ENCODE peak calls at places on chromosomes 16 and 17, in nine cellular contexts. D is activated CD4-positive, alpha-beta T cell treated with anti-CD3 and anti-CD28 coated beads, Interleukin-2, amount 10 ng/mL, durations not matched to agents 7 days and 5 days; U is renal cortical epithelial cell; I is NCI-H2029 treated with DMSO at 0.1 percent for 48 hours; N is activated T-helper 1 cell treated with anti-CD3 and anti-CD28 coated beads, Interleukin-2, amount 50 U/mL, for 16 hours; L is T1000; V is PC-9; O is HTR-8/SVneo; P is lower leg skin. R is an unnamed sample.

GRCh38 chr17:45019177-45019711 is 32.2 kb downstream of the DCAKD start:
- DNase-seq in L (peak), P (no peak), U (no peak), O (peak), N (no peak), V (peak), I (no peak), D (peak), R (peak)

GRCh38 chr16:83666449-83666848 is 141.3 kb upstream of the HSBP1 start:
- DNase-seq in V (no peak), N (no peak), U (no peak), P (no peak), L (no peak), O (no peak), I (peak), D (no peak), R (no peak)

GRCh38 chr17:7538891-7539290 is 10.0 kb upstream of the TNFSF12 start:
- DNase-seq in I (no peak), P (no peak), D (no peak), N (no peak), L (peak), V (no peak), O (no peak), U (peak), R (no peak)

GRCh38 chr17:36652716-36653115 is 51.3 kb downstream of the MRM1 start:
- DNase-seq in I (no peak), O (no peak), N (no peak), V (peak), L (no peak), D (no peak), P (no peak), U (peak), R (no peak)

GRCh38 chr17:77349976-77350830 is 209.4 kb downstream of the SEC14L1 start:
- DNase-seq in V (no peak), P (peak), O (no peak), L (no peak), I (no peak), D (no peak), N (no peak), U (no peak), R (no peak)

GRCh38 chr17:61366076-61366714 is 33.4 kb upstream of the TBX2 start:
- DNase-seq in N (no peak), I (no peak), D (no peak), O (no peak), U (no peak), V (no peak), P (no peak), L (no peak), R (no peak)

GRCh38 chr17:79026345-79027273 is 2.6 kb downstream of the C1QTNF1 start:
- DNase-seq in U (peak), V (peak), P (no peak), N (no peak), I (no peak), D (no peak), L (peak), O (peak), R (no peak)

GRCh38 chr17:40935624-40936023 is 1.8 kb downstream of the KRT23 start:
- DNase-seq in O (no peak), I (no peak), L (no peak), N (no peak), U (no peak), P (no peak), V (no peak), D (no peak), R (no peak)

GRCh38 chr17:77693301-77693700 is 265.2 kb upstream of the TNRC6C start:
- DNase-seq in V (no peak), N (no peak), O (no peak), U (no peak), D (no peak), L (no peak), I (no peak), P (no peak), R (no peak)

GRCh38 chr16:76265434-76266045 is 11.7 kb upstream of the CNTNAP4 start:
- DNase-seq in D (peak), I (peak), V (peak), O (no peak), U (no peak), N (no peak), L (no peak), P (no peak), R (no peak)

GRCh38 chr17:33895491-33895890 is 359.6 kb upstream of the CCL2 start:
- DNase-seq in I (no peak), V (no peak), D (no peak), N (no peak), O (no peak), P (no peak), U (no peak), L (no peak), R (no peak)

GRCh38 chr17:36469733-36470132 is 16.7 kb upstream of the ZNHIT3 start:
- DNase-seq in O (no peak), P (no peak), U (no peak), L (no peak), V (no peak), D (no peak), N (no peak), I (no peak), R (no peak)

GRCh38 chr16:67697407-67697806 is 21.7 kb downstream of the GFOD2 start:
- DNase-seq in O (no peak), D (no peak), V (no peak), U (no peak), I (no peak), L (no peak), P (no peak), N (no peak), R (no peak)

GRCh38 chr16:5615868-5616642 is 518.5 kb upstream of the EEF2KMT start:
- DNase-seq in U (no peak), N (no peak), P (no peak), V (peak), D (peak), I (peak), O (peak), L (no peak), R (no peak)

GRCh38 chr17:75979705-75980187 is 706 bp downstream of the TEN1 start:
- DNase-seq in I (peak), P (no peak), U (peak), N (no peak), V (no peak), D (no peak), O (no peak), L (no peak), R (no peak)

GRCh38 chr16:78706637-78707036 is 607.2 kb downstream of the WWOX start:
- DNase-seq in O (no peak), L (no peak), U (no peak), P (no peak), N (no peak), D (no peak), I (no peak), V (no peak), R (no peak)

GRCh38 chr16:88309905-88310259 is 72.9 kb upstream of the ZNF469 start:
- DNase-seq in D (no peak), P (no peak), U (no peak), N (no peak), I (no peak), O (peak), V (no peak), L (no peak), R (no peak)

GRCh38 chr17:57257213-57257873 is 1.0 kb downstream of the MSI2 start:
- DNase-seq in V (no peak), O (no peak), N (no peak), L (no peak), I (no peak), P (no peak), U (no peak), D (peak), R (no peak)

GRCh38 chr17:28810437-28810836 is 32.2 kb downstream of the FAM222B start:
- DNase-seq in U (peak), L (no peak), N (no peak), O (no peak), D (no peak), V (no peak), I (no peak), P (no peak), R (no peak)

GRCh38 chr17:37801131-37801530 is 56.3 kb upstream of the HNF1B start:
- DNase-seq in O (no peak), U (no peak), D (no peak), N (no peak), L (no peak), I (no peak), P (no peak), V (no peak), R (no peak)

GRCh38 chr17:42843358-42843934 is 934 bp upstream of the AOC2 start:
- DNase-seq in P (no peak), D (peak), I (no peak), U (peak), V (peak), O (peak), N (no peak), L (peak), R (no peak)

GRCh38 chr16:31476305-31477219 is 4.6 kb downstream of the TGFB1I1 start:
- DNase-seq in O (no peak), U (no peak), V (peak), N (peak), I (no peak), D (peak), P (peak), L (no peak), R (peak)

R was measured in stimulated activated CD4-positive, alpha-beta T cell treated with anti-CD3 and anti-CD28 coated beads, TNF-alpha, amount 100 ng/mL, for 4 hours.